ENCODE peak calls at places on chromosomes 1 and 21, in nine cellular contexts. X, D, C, I, M, L, E, Y and B are unnamed samples.

GRCh38 chr1:54819195-54819536 is 18.0 kb upstream of the TTC22 start:
- DNase-seq in X (no peak), D (no peak), C (no peak), I (no peak), M (no peak), L (no peak), E (no peak), Y (no peak), B (no peak)

GRCh38 chr1:233025156-233025555 is 74.7 kb downstream of the NTPCR start:
- DNase-seq in X (no peak), D (peak), C (no peak), I (no peak), M (peak), L (peak), E (peak), Y (no peak), B (peak)

GRCh38 chr1:219172821-219173220 is 857 bp upstream of the LYPLAL1 start:
- DNase-seq in X (no peak), D (no peak), C (no peak), I (no peak), M (no peak), L (no peak), E (no peak), Y (no peak), B (no peak)

GRCh38 chr1:109229531-109230127 is 15.9 kb downstream of the SARS1 start:
- DNase-seq in X (no peak), D (no peak), C (no peak), I (no peak), M (no peak), L (no peak), E (no peak), Y (no peak), B (no peak)

GRCh38 chr1:244653439-244654283 is 735 bp downstream of the DESI2 start:
- DNase-seq in X (peak), D (peak), C (no peak), I (no peak), M (no peak), L (peak), E (peak), Y (no peak), B (no peak)

GRCh38 chr1:107467811-107468210 is 327.0 kb downstream of the NTNG1 start:
- DNase-seq in X (no peak), D (no peak), C (no peak), I (no peak), M (no peak), L (no peak), E (no peak), Y (no peak), B (no peak)

GRCh38 chr1:196412326-196412725 is 195.9 kb downstream of the KCNT2 start:
- DNase-seq in X (no peak), D (no peak), C (no peak), I (no peak), M (no peak), L (no peak), E (no peak), Y (no peak), B (no peak)

GRCh38 chr1:204569478-204569877 is 53.3 kb downstream of the MDM4 start:
- DNase-seq in X (no peak), D (no peak), C (no peak), I (no peak), M (no peak), L (no peak), E (no peak), Y (no peak), B (no peak)

GRCh38 chr1:223175032-223175431 is 32.0 kb upstream of the TLR5 start:
- DNase-seq in X (no peak), D (no peak), C (no peak), I (no peak), M (no peak), L (no peak), E (no peak), Y (no peak), B (no peak)

GRCh38 chr1:212228076-212228475 is 57.1 kb upstream of the PPP2R5A start:
- DNase-seq in X (no peak), D (no peak), C (no peak), I (no peak), M (no peak), L (no peak), E (no peak), Y (no peak), B (no peak)

GRCh38 chr1:209560529-209560928 is 23.0 kb upstream of the CAMK1G start:
- DNase-seq in X (no peak), D (no peak), C (no peak), I (no peak), M (no peak), L (no peak), E (no peak), Y (no peak), B (no peak)

GRCh38 chr1:26239936-26240335 is 5.9 kb downstream of the CEP85 start:
- DNase-seq in X (peak), D (no peak), C (no peak), I (no peak), M (no peak), L (peak), E (no peak), Y (no peak), B (no peak)

GRCh38 chr21:35933466-35933865 is 126.9 kb downstream of the SETD4 start:
- DNase-seq in X (peak), D (no peak), C (peak), I (no peak), M (peak), L (peak), E (peak), Y (no peak), B (no peak)

GRCh38 chr1:53942149-53942957 is 3.1 kb downstream of the IFT25 start:
- DNase-seq in X (no peak), D (no peak), C (no peak), I (no peak), M (no peak), L (no peak), E (no peak), Y (no peak), B (no peak)

GRCh38 chr1:59879556-59879955 is 47.0 kb downstream of the CYP2J2 start:
- DNase-seq in X (peak), D (peak), C (peak), I (no peak), M (peak), L (peak), E (peak), Y (peak), B (peak)

GRCh38 chr1:37068897-37069296 is 34.6 kb upstream of the GRIK3 start:
- DNase-seq in X (no peak), D (no peak), C (no peak), I (no peak), M (no peak), L (no peak), E (no peak), Y (no peak), B (no peak)

GRCh38 chr1:36910281-36910725 is 124.0 kb downstream of the GRIK3 start:
- DNase-seq in X (no peak), D (no peak), C (no peak), I (no peak), M (no peak), L (no peak), E (no peak), Y (no peak), B (no peak)

GRCh38 chr21:36437745-36438128 is 42.2 kb downstream of the CLDN14 start:
- DNase-seq in X (peak), D (no peak), C (no peak), I (no peak), M (peak), L (peak), E (no peak), Y (no peak), B (no peak)

GRCh38 chr1:39047374-39048229 is 21.5 kb downstream of the NDUFS5 start:
- DNase-seq in X (peak), D (no peak), C (peak), I (no peak), M (peak), L (peak), E (no peak), Y (peak), B (no peak)

GRCh38 chr1:224609333-224609732 is 6.8 kb upstream of the CNIH3 start:
- DNase-seq in X (no peak), D (no peak), C (no peak), I (no peak), M (no peak), L (no peak), E (no peak), Y (no peak), B (no peak)

GRCh38 chr1:64677471-64677870 is 67.4 kb upstream of the RAVER2 start:
- DNase-seq in X (no peak), D (no peak), C (no peak), I (no peak), M (no peak), L (no peak), E (no peak), Y (no peak), B (no peak)

GRCh38 chr1:64679177-64679576 is 65.7 kb upstream of the RAVER2 start:
- DNase-seq in X (peak), D (no peak), C (no peak), I (no peak), M (no peak), L (peak), E (no peak), Y (no peak), B (no peak)

GRCh38 chr1:64676386-64676785 is 68.5 kb upstream of the RAVER2 start:
- DNase-seq in X (no peak), D (no peak), C (no peak), I (no peak), M (no peak), L (no peak), E (no peak), Y (no peak), B (no peak)

GRCh38 chr1:64680601-64681000 is 64.3 kb upstream of the RAVER2 start:
- DNase-seq in X (no peak), D (no peak), C (no peak), I (no peak), M (no peak), L (no peak), E (no peak), Y (no peak), B (no peak)

DNA sequence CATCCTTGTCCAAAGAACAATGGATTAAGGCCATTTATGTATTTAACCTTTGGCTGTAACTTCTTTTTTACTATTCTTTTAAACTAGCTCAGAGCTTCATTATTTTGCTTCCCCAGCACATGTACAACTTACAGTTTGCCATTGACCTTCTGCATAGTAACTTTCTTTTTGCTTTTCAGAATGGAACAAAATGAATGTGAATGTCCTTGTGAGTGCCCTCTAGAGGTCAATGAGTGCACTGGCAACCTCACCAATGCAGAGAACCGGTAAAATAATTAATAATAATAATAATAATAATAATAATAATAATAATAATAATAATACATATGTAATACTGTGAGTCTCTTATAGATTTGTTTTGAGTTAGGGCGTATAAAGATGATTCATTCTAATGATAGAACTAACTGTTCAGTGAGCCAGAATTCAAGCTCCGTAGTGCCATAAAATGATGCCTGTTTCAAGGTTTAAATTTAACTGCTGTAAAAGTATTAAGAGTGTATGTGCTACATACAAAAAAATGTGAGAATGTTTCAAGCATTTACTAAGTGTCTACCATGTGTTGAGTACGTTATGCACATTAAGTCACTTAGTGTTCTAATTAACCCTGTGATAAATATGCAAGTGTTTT is 69.0 kb upstream of the RAVER2 start:
- DNase-seq in X (no peak), D (no peak), C (no peak), I (no peak), M (no peak), L (peak), E (no peak), Y (no peak), B (no peak)
- TF ChIP-seq CTCF in X (peak), D (peak), C (peak), I (peak), M (peak), L (peak), E (peak), Y (no peak), B (peak)

GRCh38 chr1:85259118-85259865 is at the start of gene C1orf52:
- DNase-seq in X (peak), D (peak), C (no peak), I (peak), M (peak), L (peak), E (peak), Y (peak), B (peak)

GRCh38 chr1:85264150-85264549 is 4.7 kb upstream of the C1orf52 start:
- DNase-seq in X (peak), D (no peak), C (no peak), I (no peak), M (no peak), L (no peak), E (no peak), Y (no peak), B (no peak)

GRCh38 chr1:85262985-85263384 is 3.5 kb upstream of the C1orf52 start:
- DNase-seq in X (no peak), D (no peak), C (no peak), I (no peak), M (no peak), L (no peak), E (no peak), Y (no peak), B (no peak)

GRCh38 chr1:85258536-85259117 is 835 bp downstream of the C1orf52 start:
- DNase-seq in X (no peak), D (no peak), C (no peak), I (no peak), M (no peak), L (peak), E (no peak), Y (no peak), B (no peak)

GRCh38 chr1:85259866-85260345 is 444 bp upstream of the C1orf52 start:
- DNase-seq in X (peak), D (no peak), C (no peak), I (no peak), M (peak), L (no peak), E (no peak), Y (no peak), B (no peak)
- TF ChIP-seq CTCF in X (no peak), D (no peak), C (no peak), I (no peak), M (peak), L (no peak), E (peak), Y (no peak), B (no peak)

GRCh38 chr21:44444286-44444931 is 10.9 kb upstream of the LRRC3 start:
- DNase-seq in X (no peak), D (no peak), C (no peak), I (no peak), M (no peak), L (no peak), E (no peak), Y (no peak), B (no peak)
- TF ChIP-seq CTCF in X (no peak), D (peak), C (peak), I (no peak), M (no peak), L (no peak), E (no peak), Y (no peak), B (no peak)

GRCh38 chr1:205585835-205586785 is 45.7 kb downstream of the ELK4 start:
- DNase-seq in X (no peak), D (no peak), C (no peak), I (no peak), M (no peak), L (no peak), E (no peak), Y (no peak), B (no peak)

GRCh38 chr1:205585169-205585834 is 46.5 kb downstream of the ELK4 start:
- DNase-seq in X (no peak), D (no peak), C (no peak), I (no peak), M (no peak), L (no peak), E (peak), Y (no peak), B (no peak)

GRCh38 chr1:205583461-205584130 is 48.2 kb downstream of the ELK4 start:
- DNase-seq in X (no peak), D (no peak), C (no peak), I (no peak), M (no peak), L (no peak), E (peak), Y (no peak), B (no peak)

GRCh38 chr1:205582471-205583291 is 49.1 kb downstream of the ELK4 start:
- DNase-seq in X (no peak), D (no peak), C (no peak), I (no peak), M (no peak), L (no peak), E (peak), Y (no peak), B (no peak)

GRCh38 chr1:205584732-205585131 is 47.1 kb downstream of the ELK4 start:
- DNase-seq in X (no peak), D (no peak), C (no peak), I (no peak), M (no peak), L (no peak), E (peak), Y (no peak), B (no peak)
- TF ChIP-seq CTCF in X (peak), D (peak), C (peak), I (no peak), M (no peak), L (peak), E (no peak), Y (no peak), B (no peak)

DNA sequence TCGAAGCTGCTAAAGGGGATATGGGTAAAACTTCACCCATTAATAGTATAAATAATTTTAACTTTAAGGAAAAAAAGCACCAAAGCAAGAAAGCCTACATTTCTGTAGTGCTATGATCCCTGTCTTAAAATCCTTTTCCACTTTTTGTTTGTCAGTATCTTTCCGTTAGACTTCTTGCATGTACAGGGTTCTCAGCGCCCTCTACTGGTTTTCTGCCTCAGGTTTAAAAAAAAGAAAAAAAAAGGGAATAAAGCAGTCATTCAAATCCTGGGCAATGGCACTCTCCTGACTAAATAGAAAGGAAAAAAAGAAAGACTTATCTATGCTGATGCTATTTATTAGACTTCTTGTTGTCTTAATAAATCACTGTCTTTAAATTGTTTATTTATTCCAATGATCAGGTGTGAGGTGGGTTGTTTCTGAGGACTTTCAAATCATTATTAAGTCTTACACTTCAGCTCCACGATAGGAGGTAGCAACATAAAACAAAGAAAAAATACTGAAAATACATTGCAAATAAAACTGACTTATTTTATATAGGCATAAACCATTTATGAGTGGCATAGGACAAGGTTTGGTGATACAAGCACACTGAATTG is 475.4 kb upstream of the NR5A2 start:
- DNase-seq in X (peak), D (peak), C (peak), I (no peak), M (peak), L (peak), E (peak), Y (no peak), B (no peak)
- TF ChIP-seq CTCF in X (peak), D (peak), C (peak), I (peak), M (peak), L (peak), E (peak), Y (no peak), B (peak)

GRCh38 chr1:12465126-12465525 is 152.9 kb downstream of the DHRS3 start:
- DNase-seq in X (peak), D (no peak), C (no peak), I (no peak), M (no peak), L (no peak), E (no peak), Y (no peak), B (no peak)
- TF ChIP-seq CTCF in X (no peak), D (no peak), C (no peak), I (no peak), M (no peak), L (no peak), E (no peak), Y (no peak), B (no peak)

DNA sequence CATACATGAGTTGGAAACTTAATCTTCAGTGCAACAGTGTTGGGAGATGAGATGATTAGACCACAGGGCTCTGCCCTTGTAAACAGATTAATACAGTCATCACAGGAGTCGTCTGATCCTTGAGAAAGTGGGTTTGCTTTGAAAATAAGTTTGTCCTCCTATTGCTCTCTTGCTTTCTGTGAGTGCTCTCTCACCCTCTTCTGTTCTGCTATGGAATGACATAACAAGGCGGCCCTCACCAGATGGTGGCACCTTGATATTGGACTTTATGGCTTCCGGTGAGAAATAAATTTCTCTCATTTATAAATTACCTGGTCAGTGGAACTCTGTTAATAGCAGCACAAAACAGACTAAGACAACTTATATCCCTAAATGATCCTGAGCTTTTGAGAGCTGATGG is 353.6 kb downstream of the BRINP3 start:
- DNase-seq in X (no peak), D (no peak), C (no peak), I (no peak), M (no peak), L (no peak), E (no peak), Y (no peak), B (no peak)
- TF ChIP-seq CTCF in X (no peak), D (no peak), C (no peak), I (no peak), M (no peak), L (no peak), E (no peak), Y (no peak), B (no peak)

DNA sequence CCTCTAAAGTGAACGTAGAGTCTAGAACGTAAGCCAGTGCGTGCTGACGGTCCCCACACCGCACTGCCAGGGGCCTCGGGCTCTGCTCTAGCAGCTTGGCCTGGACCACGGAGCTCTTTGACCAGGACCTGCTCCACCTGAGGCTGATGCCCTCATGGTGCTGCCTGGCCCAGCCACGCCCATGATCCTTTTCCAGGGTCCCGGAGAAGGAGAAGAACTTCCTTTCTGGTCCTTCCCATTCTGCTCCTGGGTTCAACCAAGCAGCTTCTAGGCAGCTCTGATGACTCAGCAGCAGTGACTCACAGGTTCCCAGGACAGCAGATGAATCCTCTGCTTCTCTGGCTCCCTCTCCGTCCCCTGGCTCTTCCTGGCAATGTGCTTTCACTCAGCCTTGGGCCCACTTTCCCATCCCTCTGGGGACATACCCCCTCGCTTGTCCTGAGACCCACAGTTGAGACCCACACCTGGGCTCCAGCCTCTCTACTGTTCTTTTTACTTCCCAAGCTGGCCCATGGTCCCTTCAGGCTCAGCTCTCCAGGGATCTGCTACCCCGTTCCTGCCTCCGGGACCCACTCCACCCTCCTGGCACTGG is 246.3 kb upstream of the RAB4A start:
- DNase-seq in X (peak), D (no peak), C (peak), I (no peak), M (peak), L (peak), E (peak), Y (peak), B (no peak)
- TF ChIP-seq CTCF in X (no peak), D (no peak), C (no peak), I (no peak), M (no peak), L (peak), E (no peak), Y (no peak), B (no peak)

GRCh38 chr1:106022312-106022902 is 1034.1 kb upstream of the PRMT6 start:
- DNase-seq in X (no peak), D (no peak), C (no peak), I (no peak), M (no peak), L (peak), E (no peak), Y (no peak), B (no peak)
- TF ChIP-seq CTCF in X (peak), D (peak), C (no peak), I (no peak), M (peak), L (peak), E (no peak), Y (no peak), B (peak)

GRCh38 chr1:155591770-155592169 is 18.2 kb upstream of the MSTO1 start:
- DNase-seq in X (peak), D (no peak), C (peak), I (no peak), M (peak), L (peak), E (no peak), Y (no peak), B (peak)
- TF ChIP-seq CTCF in X (peak), D (peak), C (peak), I (peak), M (peak), L (peak), E (peak), Y (no peak), B (peak)